ENCODE peak calls at places on chromosomes 3 and 15, in four cellular contexts. J, U, X and C are unnamed samples. For H3K36me3, the result is how much of the 10 kb centered on the place peaks cover.

GRCh38 chr3:99872633-99873254 is 55.1 kb downstream of the CMSS1 start:
- DNase-seq in J (no peak), X (no peak), U (no peak), C (no peak)

GRCh38 chr3:135895106-135895733 is 70.3 kb upstream of the PPP2R3A start:
- DNase-seq in J (peak), X (peak), U (peak), C (peak)

GRCh38 chr3:147945968-147946519 is 536.9 kb downstream of the ZIC1 start:
- DNase-seq in U (no peak), J (peak), X (peak), C (no peak)

GRCh38 chr15:79811406-79812405 is 85.1 kb downstream of the MTHFS start:
- DNase-seq in U (no peak), J (peak), X (peak), C (peak)

GRCh38 chr3:71226565-71227281 is 356.8 kb downstream of the FOXP1 start:
- DNase-seq in J (peak), U (peak), X (no peak), C (no peak)

GRCh38 chr3:169658311-169658931 is 5.1 kb downstream of the MECOM start:
- DNase-seq in J (no peak), X (peak), U (no peak), C (no peak)

GRCh38 chr3:4751057-4752051 is 227.9 kb upstream of the BHLHE40 start:
- DNase-seq in J (no peak), X (no peak), U (no peak), C (no peak)

GRCh38 chr15:57440799-57441198 is 64.5 kb downstream of the CGNL1 start:
- DNase-seq in J (no peak), X (no peak), U (no peak), C (no peak)

GRCh38 chr3:54951405-54951804 is 23.5 kb upstream of the LRTM1 start:
- DNase-seq in X (peak), U (peak), J (peak), C (peak)

GRCh38 chr3:160755776-160756304 is at the start of gene PPM1L:
- DNase-seq in J (peak), X (peak), U (peak), C (peak)

GRCh38 chr3:129572603-129573002 is 29.6 kb downstream of the H1-8 start:
- DNase-seq in J (no peak), U (no peak), X (no peak), C (no peak)
- H3K36me3 ChIP-seq in J (under half), U (under half), X (under half), C (half or more)

GRCh38 chr15:101151286-101151685 is 100.6 kb downstream of the CHSY1 start:
- DNase-seq in J (no peak), U (no peak), X (no peak), C (peak)
- TF ChIP-seq CTCF in J (no peak), U (no peak), X (no peak), C (no peak)

DNA sequence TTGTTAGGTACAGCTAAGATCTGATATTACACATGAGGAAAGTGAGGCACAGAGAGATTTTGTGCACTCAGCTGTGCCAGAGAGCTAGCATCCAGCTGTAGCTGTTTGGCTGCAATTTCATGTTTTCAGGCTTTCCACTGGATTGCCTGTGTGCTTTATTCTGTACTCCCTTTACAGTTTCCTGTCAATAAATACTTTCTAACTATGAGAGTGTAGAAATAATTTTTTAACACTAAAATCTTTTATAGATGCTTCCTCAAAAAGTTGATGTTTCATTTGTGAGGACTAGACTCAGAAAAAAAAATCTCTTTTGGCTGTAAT is 6.0 kb downstream of the MAP2K5 start:
- DNase-seq in X (no peak), U (no peak), J (no peak), C (no peak)
- H3K27ac ChIP-seq in X (no peak), U (no peak), J (peak), C (no peak)

GRCh38 chr3:46915297-46915822 is 37.8 kb downstream of the PTH1R start:
- DNase-seq in J (peak), X (no peak), U (no peak), C (peak)
- H3K36me3 ChIP-seq in J (under half), X (under half), U (under half), C (under half)